ENCODE peak calls at places on chromosome 14, in eight cellular contexts. S is IMR-90, I is lower leg skin, W is testis, G is stomach, Z is transverse colon, T is right lobe of liver, E is tibial nerve. Q is an unnamed sample.

GRCh38 chr14:57502581-57503254 is 9.1 kb upstream of the CCDC198 start:
- DNase-seq in S (no peak), I (no peak), W (peak), G (no peak), Z (no peak), T (no peak), E (no peak), Q (no peak)

GRCh38 chr14:44699391-44699790 is 192.3 kb upstream of the FSCB start:
- DNase-seq in S (no peak), I (no peak), W (no peak), G (no peak), Z (no peak), T (no peak), E (no peak), Q (no peak)

GRCh38 chr14:59454131-59454530 is 11.0 kb downstream of the GPR135 start:
- DNase-seq in S (peak), I (no peak), W (no peak), G (no peak), Z (no peak), T (no peak), E (no peak), Q (no peak)

GRCh38 chr14:80784824-80785223 is 156.7 kb downstream of the CEP128 start:
- DNase-seq in S (peak), I (no peak), W (peak), G (no peak), Z (no peak), T (no peak), E (no peak), Q (no peak)

GRCh38 chr14:53331921-53332320 is 178.8 kb upstream of the DDHD1 start:
- DNase-seq in S (no peak), I (no peak), W (no peak), G (no peak), Z (no peak), T (no peak), E (no peak), Q (no peak)

GRCh38 chr14:80427101-80427500 is 215.8 kb upstream of the DIO2 start:
- DNase-seq in S (peak), I (no peak), W (no peak), G (no peak), Z (no peak), T (no peak), E (no peak), Q (no peak)

GRCh38 chr14:81208489-81208888 is 12.3 kb downstream of the GTF2A1 start:
- DNase-seq in S (no peak), I (peak), W (no peak), G (no peak), Z (no peak), T (peak), E (no peak), Q (no peak)

GRCh38 chr14:53881161-53881846 is 75.3 kb downstream of the BMP4 start:
- DNase-seq in S (peak), I (no peak), W (no peak), G (no peak), Z (no peak), T (no peak), E (no peak), Q (no peak)

GRCh38 chr14:46574236-46574970 is 77.2 kb downstream of the RPL10L start:
- DNase-seq in S (no peak), I (no peak), W (no peak), G (no peak), Z (no peak), T (no peak), E (no peak), Q (no peak)

GRCh38 chr14:103581954-103582703 is 19.4 kb downstream of the COA8 start:
- DNase-seq in S (no peak), I (peak), W (no peak), G (no peak), Z (peak), T (no peak), E (no peak), Q (no peak)

GRCh38 chr14:101352567-101352966 is 208.7 kb upstream of the DIO3 start:
- DNase-seq in S (no peak), I (peak), W (no peak), G (peak), Z (no peak), T (no peak), E (no peak), Q (no peak)

GRCh38 chr14:66530526-66530925 is 22.6 kb downstream of the GPHN start:
- DNase-seq in S (no peak), I (no peak), W (no peak), G (no peak), Z (peak), T (no peak), E (no peak), Q (no peak)

GRCh38 chr14:30472001-30472400 is 87.0 kb upstream of the G2E3 start:
- DNase-seq in S (no peak), I (no peak), W (no peak), G (no peak), Z (no peak), T (no peak), E (no peak), Q (no peak)

GRCh38 chr14:52987042-52987441 is 36.2 kb upstream of the FERMT2 start:
- DNase-seq in S (no peak), I (no peak), W (no peak), G (no peak), Z (no peak), T (no peak), E (no peak), Q (no peak)

GRCh38 chr14:30573203-30573814 is 14.4 kb downstream of the G2E3 start:
- DNase-seq in S (peak), I (no peak), W (no peak), G (no peak), Z (no peak), T (no peak), E (no peak), Q (no peak)

GRCh38 chr14:71529855-71530254 is 402.4 kb upstream of the RGS6 start:
- DNase-seq in S (no peak), I (no peak), W (peak), G (no peak), Z (no peak), T (no peak), E (no peak), Q (no peak)

GRCh38 chr14:24506443-24506842 is 1.6 kb downstream of the CMA1 start:
- DNase-seq in S (no peak), I (no peak), W (no peak), G (no peak), Z (no peak), T (no peak), E (no peak), Q (no peak)

GRCh38 chr14:55764784-55765183 is 184.8 kb downstream of the KTN1 start:
- DNase-seq in S (no peak), I (no peak), W (no peak), G (no peak), Z (no peak), T (no peak), E (no peak), Q (no peak)

GRCh38 chr14:58808828-58809227 is 171.1 kb downstream of the DACT1 start:
- DNase-seq in S (peak), I (no peak), W (peak), G (peak), Z (no peak), T (no peak), E (no peak), Q (no peak)

GRCh38 chr14:68036203-68036602 is 216.6 kb downstream of the RAD51B start:
- DNase-seq in S (peak), I (no peak), W (no peak), G (no peak), Z (no peak), T (no peak), E (no peak), Q (no peak)

GRCh38 chr14:37246427-37246829 is 48.7 kb downstream of the MIPOL1 start:
- DNase-seq in S (peak), I (no peak), W (no peak), G (no peak), Z (no peak), T (no peak), E (no peak), Q (peak)

GRCh38 chr14:32230695-32231280 is 27.7 kb upstream of the RNU6-8 start:
- DNase-seq in S (peak), I (no peak), W (no peak), G (no peak), Z (no peak), T (no peak), E (no peak), Q (no peak)

GRCh38 chr14:60317609-60318008 is 68.6 kb downstream of the PPM1A start:
- DNase-seq in S (no peak), I (no peak), W (no peak), G (no peak), Z (no peak), T (no peak), E (no peak), Q (no peak)

GRCh38 chr14:64762044-64763034 is 58.1 kb downstream of the PLEKHG3 start:
- DNase-seq in S (peak), I (no peak), W (peak), G (peak), Z (peak), T (peak), E (peak), Q (peak)

GRCh38 chr14:21063479-21063878 is 5.9 kb downstream of the RNASE8 start:
- DNase-seq in S (peak), I (peak), W (peak), G (no peak), Z (peak), T (no peak), E (no peak), Q (no peak)

GRCh38 chr14:95998656-95999055 is 40.5 kb upstream of the C14orf132 start:
- DNase-seq in S (peak), I (no peak), W (no peak), G (no peak), Z (no peak), T (no peak), E (no peak), Q (no peak)

GRCh38 chr14:37122288-37122687 is 50.1 kb downstream of the SLC25A21 start:
- DNase-seq in S (peak), I (no peak), W (no peak), G (no peak), Z (no peak), T (no peak), E (no peak), Q (no peak)

GRCh38 chr14:70782361-70782760 is 27.0 kb downstream of the MAP3K9 start:
- DNase-seq in S (peak), I (peak), W (no peak), G (no peak), Z (no peak), T (no peak), E (no peak), Q (no peak)

GRCh38 chr14:35897616-35898111 is 71.5 kb downstream of the BRMS1L start:
- DNase-seq in S (no peak), I (no peak), W (no peak), G (no peak), Z (peak), T (no peak), E (no peak), Q (no peak)

GRCh38 chr14:69291891-69292586 is 32.1 kb downstream of the GALNT16 start:
- DNase-seq in S (no peak), I (peak), W (no peak), G (no peak), Z (no peak), T (no peak), E (no peak), Q (no peak)

GRCh38 chr14:94042433-94043091 is 16.4 kb downstream of the OTUB2 start:
- DNase-seq in S (no peak), I (no peak), W (no peak), G (no peak), Z (no peak), T (no peak), E (no peak), Q (no peak)

GRCh38 chr14:74587363-74587707 is 24.7 kb downstream of the LTBP2 start:
- DNase-seq in S (no peak), I (no peak), W (no peak), G (no peak), Z (no peak), T (peak), E (no peak), Q (no peak)
- TF ChIP-seq POLR2A in S (no peak), I (no peak), W (no peak), G (no peak), Z (no peak), T (no peak), E (no peak), Q (no peak)

GRCh38 chr14:105862581-105863239 is 336.3 kb downstream of the TMEM121 start:
- DNase-seq in S (no peak), I (peak), W (peak), G (peak), Z (peak), T (peak), E (peak), Q (no peak)

GRCh38 chr14:105861985-105862465 is 335.6 kb downstream of the TMEM121 start:
- DNase-seq in S (no peak), I (peak), W (peak), G (peak), Z (peak), T (peak), E (peak), Q (no peak)

GRCh38 chr14:105859717-105860614 is 333.6 kb downstream of the TMEM121 start:
- DNase-seq in S (no peak), I (peak), W (peak), G (peak), Z (peak), T (peak), E (no peak), Q (peak)

GRCh38 chr14:105858676-105859025 is 332.3 kb downstream of the TMEM121 start:
- DNase-seq in S (no peak), I (peak), W (peak), G (no peak), Z (peak), T (peak), E (peak), Q (peak)

GRCh38 chr14:105860615-105861580 is 334.5 kb downstream of the TMEM121 start:
- DNase-seq in S (no peak), I (peak), W (peak), G (peak), Z (peak), T (peak), E (peak), Q (no peak)
- TF ChIP-seq POLR2A in S (no peak), I (no peak), W (no peak), G (no peak), Z (peak), T (no peak), E (no peak), Q (no peak)

GRCh38 chr14:23034498-23035302 is at the start of gene PSMB5:
- DNase-seq in S (peak), I (peak), W (peak), G (peak), Z (peak), T (peak), E (peak), Q (no peak)
- TF ChIP-seq POLR2A in S (peak), I (no peak), W (no peak), G (no peak), Z (peak), T (peak), E (no peak), Q (peak)

GRCh38 chr14:61321385-61322010 is at the start of gene PRKCH:
- DNase-seq in S (peak), I (peak), W (peak), G (peak), Z (peak), T (peak), E (no peak), Q (peak)
- TF ChIP-seq POLR2A in S (no peak), I (no peak), W (no peak), G (no peak), Z (peak), T (peak), E (no peak), Q (peak)

DNA sequence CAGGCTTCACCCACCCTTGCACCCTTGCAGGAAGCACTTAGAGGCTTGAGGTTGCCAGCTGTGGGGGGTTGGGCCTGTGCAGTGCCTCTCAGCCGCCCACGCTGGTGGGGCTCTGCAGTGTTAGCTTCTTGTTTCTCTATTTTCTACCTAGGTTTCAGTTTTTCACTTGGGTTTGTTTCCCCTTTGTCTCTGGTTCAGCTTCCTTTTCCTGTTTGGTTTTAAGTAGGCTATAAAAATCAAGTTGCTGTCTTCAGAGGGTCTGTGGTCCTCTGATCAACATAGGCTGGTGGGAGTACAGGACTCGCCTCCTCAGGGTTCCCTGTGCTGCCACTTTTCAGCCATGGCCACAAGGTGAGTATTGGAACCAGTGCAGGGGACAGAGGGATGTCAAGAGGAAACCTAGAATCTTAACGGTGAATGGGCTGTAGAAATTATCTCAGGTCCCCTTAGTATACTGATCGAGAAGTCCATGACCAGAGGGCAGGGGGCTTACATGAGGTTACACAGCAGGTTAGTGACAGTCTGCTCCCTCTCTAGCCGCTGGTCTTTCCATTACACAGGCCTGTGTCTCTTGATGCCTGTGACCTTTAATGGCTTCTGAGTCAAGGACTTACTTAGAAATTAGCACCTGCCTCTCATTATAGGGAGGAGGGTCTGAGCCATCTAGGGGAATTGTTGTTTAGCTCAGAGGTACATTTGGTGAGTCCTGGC is at the start of gene EVL:
- DNase-seq in S (no peak), I (no peak), W (no peak), G (peak), Z (peak), T (peak), E (no peak), Q (peak)
- TF ChIP-seq POLR2A in S (no peak), I (no peak), W (no peak), G (no peak), Z (peak), T (peak), E (no peak), Q (peak)

GRCh38 chr14:90671382-90671781 is 144.8 kb downstream of the TTC7B start:
- DNase-seq in S (no peak), I (no peak), W (no peak), G (no peak), Z (no peak), T (no peak), E (no peak), Q (no peak)
- TF ChIP-seq POLR2A in S (no peak), I (no peak), W (no peak), G (no peak), Z (no peak), T (no peak), E (no peak), Q (no peak)

DNA sequence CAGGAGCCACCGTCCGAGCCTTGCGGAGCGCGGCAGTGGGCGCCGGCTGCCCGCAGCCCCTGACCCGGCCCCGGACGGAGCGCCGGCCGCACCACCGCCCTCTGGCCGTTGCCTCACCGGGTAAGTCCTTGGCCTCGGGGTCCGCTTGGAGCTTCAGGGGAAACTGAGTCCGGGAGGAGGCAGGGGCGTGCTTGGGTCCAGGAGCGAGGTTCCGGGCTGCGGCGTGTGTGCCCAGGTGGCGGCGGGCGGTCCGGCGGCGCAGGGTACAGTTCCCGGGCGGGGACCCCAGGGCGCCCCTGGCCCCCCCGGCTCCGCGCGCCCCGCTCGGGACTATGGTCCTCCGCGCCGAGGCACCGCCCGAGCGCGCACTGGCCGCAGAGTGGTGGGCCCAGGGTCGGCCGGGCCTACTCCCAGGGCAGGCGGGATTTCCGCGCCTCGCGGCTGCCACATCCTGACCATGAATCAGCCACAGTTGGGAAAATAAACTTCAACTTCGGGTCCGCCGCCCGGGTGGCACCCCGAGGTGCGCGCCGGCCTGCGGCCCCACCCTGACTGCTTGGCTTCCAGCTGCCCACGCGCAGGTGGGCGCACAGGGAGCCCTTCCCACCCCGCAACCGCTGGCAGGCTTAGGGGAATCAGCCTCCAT is 325 bp downstream of the INF2 start:
- DNase-seq in S (no peak), I (no peak), W (no peak), G (no peak), Z (peak), T (no peak), E (no peak), Q (no peak)
- TF ChIP-seq POLR2A in S (peak), I (no peak), W (no peak), G (no peak), Z (peak), T (peak), E (no peak), Q (peak)

Q was measured in erythroblast.